ENCODE peak calls at places on chromosomes 11 and 22, in five cellular contexts. One of them, this sample, is unnamed.

GRCh38 chr11:129866328-129866727 is 29.1 kb downstream of the NFRKB start:
- DNase-seq in keratinocyte: no peak
- DNase-seq in KBM-7: no peak
- DNase-seq in GM03348: no peak
- DNase-seq in left ventricle myocardium inferior: no peak
- DNase-seq in this sample: no peak

GRCh38 chr22:42970029-42970428 is 44.9 kb downstream of the PACSIN2 start:
- DNase-seq in keratinocyte: no peak
- DNase-seq in KBM-7: no peak
- DNase-seq in GM03348: no peak
- DNase-seq in left ventricle myocardium inferior: no peak
- DNase-seq in this sample: no peak

GRCh38 chr11:125618383-125618782 is 6.6 kb upstream of the CHEK1 start:
- DNase-seq in keratinocyte: no peak
- DNase-seq in KBM-7: no peak
- DNase-seq in GM03348: no peak
- DNase-seq in left ventricle myocardium inferior: no peak
- DNase-seq in this sample: no peak

GRCh38 chr11:4050137-4050536 is 44.5 kb upstream of the RRM1 start:
- DNase-seq in keratinocyte: no peak
- DNase-seq in KBM-7: no peak
- DNase-seq in GM03348: no peak
- DNase-seq in left ventricle myocardium inferior: no peak
- DNase-seq in this sample: no peak

GRCh38 chr22:30304495-30305244 is 15.4 kb upstream of the CASTOR1 start:
- DNase-seq in keratinocyte: no peak
- DNase-seq in KBM-7: no peak
- DNase-seq in GM03348: peak
- DNase-seq in left ventricle myocardium inferior: no peak
- DNase-seq in this sample: no peak

GRCh38 chr22:17786435-17787158 is 12.3 kb upstream of the BID start:
- DNase-seq in keratinocyte: no peak
- DNase-seq in KBM-7: no peak
- DNase-seq in GM03348: no peak
- DNase-seq in left ventricle myocardium inferior: peak
- DNase-seq in this sample: no peak

GRCh38 chr11:118670063-118670462 is 9.4 kb downstream of the TREH start:
- DNase-seq in keratinocyte: no peak
- DNase-seq in KBM-7: no peak
- DNase-seq in GM03348: no peak
- DNase-seq in left ventricle myocardium inferior: no peak
- DNase-seq in this sample: no peak

GRCh38 chr11:33930317-33931021 is 38.6 kb upstream of the LMO2 start:
- DNase-seq in keratinocyte: no peak
- DNase-seq in KBM-7: peak
- DNase-seq in GM03348: peak
- DNase-seq in left ventricle myocardium inferior: peak
- DNase-seq in this sample: no peak

GRCh38 chr22:30830907-30831306 is 136.2 kb downstream of the OSBP2 start:
- DNase-seq in keratinocyte: peak
- DNase-seq in KBM-7: no peak
- DNase-seq in GM03348: peak
- DNase-seq in left ventricle myocardium inferior: no peak
- DNase-seq in this sample: no peak

GRCh38 chr11:82474876-82475275 is 258.8 kb downstream of the FAM181B start:
- DNase-seq in keratinocyte: no peak
- DNase-seq in KBM-7: no peak
- DNase-seq in GM03348: no peak
- DNase-seq in left ventricle myocardium inferior: no peak
- DNase-seq in this sample: no peak

GRCh38 chr11:126637800-126638175 is 282.3 kb downstream of the ST3GAL4 start:
- DNase-seq in keratinocyte: no peak
- DNase-seq in KBM-7: no peak
- DNase-seq in GM03348: peak
- DNase-seq in left ventricle myocardium inferior: no peak
- DNase-seq in this sample: no peak

GRCh38 chr22:17234144-17234623 is 14.9 kb upstream of the ADA2 start:
- DNase-seq in keratinocyte: no peak
- DNase-seq in KBM-7: no peak
- DNase-seq in GM03348: no peak
- DNase-seq in left ventricle myocardium inferior: no peak
- DNase-seq in this sample: no peak

GRCh38 chr22:38353142-38353629 is 36.0 kb upstream of the CSNK1E start:
- DNase-seq in keratinocyte: no peak
- DNase-seq in KBM-7: peak
- DNase-seq in GM03348: peak
- DNase-seq in left ventricle myocardium inferior: peak
- DNase-seq in this sample: peak

GRCh38 chr11:83057721-83058120 is 14.0 kb downstream of the RAB30 start:
- DNase-seq in keratinocyte: no peak
- DNase-seq in KBM-7: no peak
- DNase-seq in GM03348: no peak
- DNase-seq in left ventricle myocardium inferior: no peak
- DNase-seq in this sample: no peak

This sample was measured in activated naive CD8-positive, alpha-beta T cell treated with anti-CD3 and anti-CD28 coated beads, Interleukin-2, amount 50 U/mL, for 24 hours.